ENCODE peak calls at places on chromosome 2, in six cellular contexts. V is PC-9, G is hepatocyte, E is mammary epithelial cell, J is endothelial cell of umbilical vein, C is HCT116. D is an unnamed sample. For H3K9me3, the result is how much of the 10 kb centered on the place peaks cover.

GRCh38 chr2:75528221-75528977 is 32.3 kb downstream of the EVA1A start:
- DNase-seq in V (peak), G (no peak), E (peak), J (no peak), C (no peak), D (peak)

GRCh38 chr2:219285348-219285685 is 6.2 kb downstream of the DNAJB2 start:
- DNase-seq in V (no peak), G (no peak), E (no peak), J (no peak), C (no peak), D (no peak)

GRCh38 chr2:26696352-26696816 is 3.9 kb downstream of the KCNK3 start:
- DNase-seq in V (peak), G (peak), E (peak), J (peak), C (peak), D (peak)

GRCh38 chr2:134271758-134272157 is 17.9 kb downstream of the MGAT5 start:
- DNase-seq in V (no peak), G (no peak), E (no peak), J (no peak), C (no peak), D (no peak)

GRCh38 chr2:169221745-169222369 is 140.5 kb downstream of the LRP2 start:
- DNase-seq in V (no peak), G (peak), E (peak), J (peak), C (peak), D (peak)

GRCh38 chr2:101729521-101730190 is 32.1 kb downstream of the MAP4K4 start:
- DNase-seq in V (no peak), G (no peak), E (no peak), J (no peak), C (no peak), D (no peak)

GRCh38 chr2:33116799-33117198 is 170.0 kb downstream of the LTBP1 start:
- DNase-seq in V (no peak), G (no peak), E (no peak), J (no peak), C (no peak), D (no peak)

GRCh38 chr2:209727077-209727476 is 44.6 kb upstream of the UNC80 start:
- DNase-seq in V (no peak), G (no peak), E (no peak), J (no peak), C (no peak), D (no peak)

GRCh38 chr2:55140316-55141219 is 90.3 kb upstream of the RTN4 start:
- DNase-seq in V (no peak), G (no peak), E (no peak), J (no peak), C (no peak), D (no peak)

GRCh38 chr2:50333501-50334228 is 698.3 kb downstream of the NRXN1 start:
- DNase-seq in V (no peak), G (no peak), E (no peak), J (no peak), C (no peak), D (no peak)

GRCh38 chr2:236237468-236238190 is 26.6 kb downstream of the ASB18 start:
- DNase-seq in V (no peak), G (peak), E (no peak), J (no peak), C (no peak), D (no peak)

GRCh38 chr2:2809771-2810170 is 478.7 kb upstream of the MYT1L start:
- DNase-seq in V (no peak), G (no peak), E (no peak), J (no peak), C (no peak), D (no peak)

GRCh38 chr2:31011565-31011964 is 126.7 kb downstream of the GALNT14 start:
- DNase-seq in V (no peak), G (no peak), E (no peak), J (no peak), C (no peak), D (no peak)

GRCh38 chr2:196925445-196925767 is 1.1 kb downstream of the PGAP1 start:
- DNase-seq in V (no peak), G (peak), E (no peak), J (peak), C (no peak), D (no peak)

GRCh38 chr2:132515010-132515409 is 98.4 kb downstream of the GPR39 start:
- DNase-seq in V (no peak), G (peak), E (no peak), J (no peak), C (no peak), D (no peak)

GRCh38 chr2:38653715-38654494 is 12.0 kb upstream of the GALM start:
- DNase-seq in V (no peak), G (peak), E (peak), J (no peak), C (no peak), D (no peak)

GRCh38 chr2:10240161-10240681 is 62.5 kb upstream of the HPCAL1 start:
- DNase-seq in V (no peak), G (no peak), E (no peak), J (no peak), C (no peak), D (no peak)

GRCh38 chr2:235493775-235494715 is at the start of gene AGAP1:
- DNase-seq in V (peak), G (peak), E (peak), J (peak), C (peak), D (peak)

GRCh38 chr2:69770193-69770702 is 28.3 kb downstream of the ANXA4 start:
- DNase-seq in V (peak), G (peak), E (peak), J (peak), C (peak), D (peak)

GRCh38 chr2:111930875-111931274 is 32.5 kb downstream of the MERTK start:
- DNase-seq in V (peak), G (no peak), E (peak), J (peak), C (no peak), D (peak)

GRCh38 chr2:174492963-174493431 is 6.2 kb upstream of the GPR155 start:
- DNase-seq in V (no peak), G (no peak), E (no peak), J (no peak), C (no peak), D (no peak)

GRCh38 chr2:174495365-174496012 is 8.7 kb upstream of the GPR155 start:
- DNase-seq in V (peak), G (no peak), E (no peak), J (no peak), C (no peak), D (peak)

GRCh38 chr2:174491947-174492346 is 5.1 kb upstream of the GPR155 start:
- DNase-seq in V (no peak), G (no peak), E (no peak), J (no peak), C (no peak), D (no peak)

GRCh38 chr2:174490032-174490431 is 3.2 kb upstream of the GPR155 start:
- DNase-seq in V (no peak), G (no peak), E (no peak), J (no peak), C (no peak), D (no peak)

GRCh38 chr2:174493549-174494331 is 6.9 kb upstream of the GPR155 start:
- DNase-seq in V (no peak), G (no peak), E (no peak), J (no peak), C (no peak), D (no peak)
- H2AFZ ChIP-seq in V (peak), G (no peak), E (peak), J (no peak), C (no peak), D (peak)

GRCh38 chr2:575030-575727 is 102.0 kb downstream of the TMEM18 start:
- DNase-seq in V (no peak), G (no peak), E (no peak), J (no peak), C (no peak), D (no peak)
- H3K9me3 ChIP-seq in V (under half), G (under half), E (under half), J (under half), C (under half), D (under half)

GRCh38 chr2:139916822-139917221 is 1136.6 kb upstream of the NXPH2 start:
- DNase-seq in V (no peak), G (no peak), E (no peak), J (peak), C (no peak), D (no peak)
- TF ChIP-seq CTCF in V (peak), G (no peak), E (no peak), J (peak), C (peak), D (peak)

GRCh38 chr2:43180901-43181300 is 45.5 kb downstream of the ZFP36L2 start:
- DNase-seq in V (peak), G (no peak), E (no peak), J (no peak), C (no peak), D (peak)

GRCh38 chr2:43178055-43178598 is 48.3 kb downstream of the ZFP36L2 start:
- DNase-seq in V (no peak), G (no peak), E (no peak), J (no peak), C (no peak), D (no peak)

GRCh38 chr2:43179947-43180346 is 46.5 kb downstream of the ZFP36L2 start:
- DNase-seq in V (no peak), G (no peak), E (no peak), J (no peak), C (no peak), D (no peak)

GRCh38 chr2:43176449-43176848 is 50.0 kb downstream of the ZFP36L2 start:
- DNase-seq in V (peak), G (no peak), E (no peak), J (peak), C (no peak), D (no peak)

GRCh38 chr2:43178602-43179542 is 47.5 kb downstream of the ZFP36L2 start:
- DNase-seq in V (peak), G (peak), E (peak), J (peak), C (peak), D (peak)
- H2AFZ ChIP-seq in V (peak), G (peak), E (peak), J (peak), C (peak), D (peak)

DNA sequence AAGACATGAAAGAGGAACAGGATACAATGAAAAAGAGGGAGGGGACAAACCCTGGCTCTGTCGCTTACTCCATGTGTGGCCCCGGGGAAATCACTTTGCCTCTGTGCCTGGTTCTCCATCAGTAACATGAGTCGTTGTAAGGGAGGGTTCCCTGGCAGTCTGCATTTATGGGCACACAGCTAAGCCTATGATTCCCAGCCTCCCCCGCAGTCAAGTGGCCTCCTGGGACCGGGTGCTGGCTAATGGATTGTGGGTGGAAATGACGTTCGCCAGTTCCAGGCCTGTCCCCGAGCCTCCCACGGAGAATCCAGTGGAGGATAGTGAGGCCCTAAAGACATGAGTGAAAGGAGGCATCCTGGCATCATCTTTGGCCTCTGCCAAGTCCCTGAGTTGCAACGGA is 42.7 kb downstream of the SFXN5 start:
- DNase-seq in V (no peak), G (no peak), E (no peak), J (no peak), C (no peak), D (no peak)
- H3K9me3 ChIP-seq in V (under half), G (under half), E (under half), J (under half), C (under half), D (under half)

DNA sequence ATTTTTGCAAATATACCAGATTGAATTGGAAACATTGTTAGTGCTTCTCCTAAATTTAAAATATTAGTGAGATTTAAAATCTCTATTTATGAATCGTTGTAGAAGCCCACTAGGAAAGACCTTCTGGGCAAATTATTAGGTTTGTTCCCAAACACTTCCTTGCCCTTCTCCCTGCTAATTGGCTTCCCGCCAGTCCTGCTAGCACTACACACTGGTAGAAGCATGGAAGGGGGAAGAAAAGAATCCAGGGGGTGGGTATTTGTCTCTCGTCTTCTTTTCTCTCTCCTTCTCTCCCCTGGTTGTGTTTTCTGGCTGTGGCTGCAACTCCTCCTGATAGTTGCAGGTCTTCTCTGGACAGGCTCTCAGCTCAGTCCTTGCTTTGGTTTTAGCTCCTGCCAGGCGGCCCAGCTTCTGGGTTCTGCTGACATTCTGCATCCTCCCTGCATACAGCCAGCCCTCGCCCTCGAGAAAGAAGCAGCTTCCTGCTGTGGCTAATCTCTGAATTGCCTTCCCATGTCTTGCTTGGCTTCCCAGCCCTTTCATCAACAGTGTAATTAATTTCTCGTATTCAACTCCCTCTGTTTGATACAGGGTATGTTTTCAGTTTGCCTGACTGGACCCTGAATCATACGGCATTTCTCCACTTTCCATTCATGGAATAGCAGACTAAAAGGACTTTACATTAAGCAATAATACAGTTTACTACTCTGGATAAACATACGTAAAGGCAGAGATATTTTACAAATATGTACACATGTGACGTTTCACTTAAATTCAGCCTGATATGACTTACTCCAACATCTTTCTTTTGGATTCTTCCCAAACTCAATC is 6.9 kb upstream of the PARD3B start:
- DNase-seq in V (no peak), G (peak), E (no peak), J (peak), C (no peak), D (peak)
- TF ChIP-seq CTCF in V (no peak), G (no peak), E (no peak), J (no peak), C (no peak), D (no peak)